ENCODE peak calls at places on chromosomes 4 and X, in four cellular contexts. One of them, this sample, is unnamed.
A peak's percentile ranks its signal among the peaks of the same experiment; 100 is the strongest.

GRCh38 chr4:53507671-53508286 is 83.5 kb downstream of the LNX1 start:
- ATAC-seq in stimulated activated effector memory CD8-positive, alpha-beta T cell treated with anti-CD3 and anti-CD28 coated beads, Interleukin-12 subunit alpha, Interleukin-12 subunit beta, amount 100 ng/mL, for 72 hours: no peak
- ATAC-seq in Right ventricle myocardium inferior: peak; percentile 97
- ATAC-seq in activated T-helper 17 cell treated with anti-CD3 and anti-CD28 coated beads, Interleukin-2, amount 50 U/mL, for 72 hours: no peak
- ATAC-seq in this sample: peak; percentile 82

GRCh38 chr4:123351713-123352112 is 44.9 kb upstream of the SPRY1 start:
- ATAC-seq in activated T-helper 17 cell treated with anti-CD3 and anti-CD28 coated beads, Interleukin-2, amount 50 U/mL, for 72 hours: no peak
- ATAC-seq in Right ventricle myocardium inferior: no peak
- ATAC-seq in stimulated activated effector memory CD8-positive, alpha-beta T cell treated with anti-CD3 and anti-CD28 coated beads, Interleukin-12 subunit alpha, Interleukin-12 subunit beta, amount 100 ng/mL, for 72 hours: no peak
- ATAC-seq in this sample: no peak

GRCh38 chrX:115562492-115562872 is 1.5 kb downstream of the PLS3 start:
- ATAC-seq in stimulated activated effector memory CD8-positive, alpha-beta T cell treated with anti-CD3 and anti-CD28 coated beads, Interleukin-12 subunit alpha, Interleukin-12 subunit beta, amount 100 ng/mL, for 72 hours: no peak
- ATAC-seq in activated T-helper 17 cell treated with anti-CD3 and anti-CD28 coated beads, Interleukin-2, amount 50 U/mL, for 72 hours: no peak
- ATAC-seq in Right ventricle myocardium inferior: peak; percentile 12
- ATAC-seq in this sample: no peak

GRCh38 chr4:4919926-4920325 is 60.5 kb downstream of the MSX1 start:
- ATAC-seq in stimulated activated effector memory CD8-positive, alpha-beta T cell treated with anti-CD3 and anti-CD28 coated beads, Interleukin-12 subunit alpha, Interleukin-12 subunit beta, amount 100 ng/mL, for 72 hours: no peak
- ATAC-seq in activated T-helper 17 cell treated with anti-CD3 and anti-CD28 coated beads, Interleukin-2, amount 50 U/mL, for 72 hours: no peak
- ATAC-seq in Right ventricle myocardium inferior: no peak
- ATAC-seq in this sample: peak; percentile 42

GRCh38 chr4:184747034-184747830 is 13.3 kb upstream of the CENPU start:
- ATAC-seq in activated T-helper 17 cell treated with anti-CD3 and anti-CD28 coated beads, Interleukin-2, amount 50 U/mL, for 72 hours: no peak
- ATAC-seq in stimulated activated effector memory CD8-positive, alpha-beta T cell treated with anti-CD3 and anti-CD28 coated beads, Interleukin-12 subunit alpha, Interleukin-12 subunit beta, amount 100 ng/mL, for 72 hours: no peak
- ATAC-seq in Right ventricle myocardium inferior: peak; percentile 33
- ATAC-seq in this sample: no peak

GRCh38 chr4:75542824-75543223 is 13.0 kb upstream of the ODAPH start:
- ATAC-seq in activated T-helper 17 cell treated with anti-CD3 and anti-CD28 coated beads, Interleukin-2, amount 50 U/mL, for 72 hours: peak; percentile 97
- ATAC-seq in Right ventricle myocardium inferior: no peak
- ATAC-seq in stimulated activated effector memory CD8-positive, alpha-beta T cell treated with anti-CD3 and anti-CD28 coated beads, Interleukin-12 subunit alpha, Interleukin-12 subunit beta, amount 100 ng/mL, for 72 hours: peak; percentile 97
- ATAC-seq in this sample: no peak

GRCh38 chrX:94524867-94525266 is 850.9 kb downstream of the FAM133A start:
- ATAC-seq in activated T-helper 17 cell treated with anti-CD3 and anti-CD28 coated beads, Interleukin-2, amount 50 U/mL, for 72 hours: no peak
- ATAC-seq in stimulated activated effector memory CD8-positive, alpha-beta T cell treated with anti-CD3 and anti-CD28 coated beads, Interleukin-12 subunit alpha, Interleukin-12 subunit beta, amount 100 ng/mL, for 72 hours: no peak
- ATAC-seq in Right ventricle myocardium inferior: no peak
- ATAC-seq in this sample: no peak

GRCh38 chr4:149754526-149754925 is 61.1 kb downstream of the IQCM start:
- ATAC-seq in activated T-helper 17 cell treated with anti-CD3 and anti-CD28 coated beads, Interleukin-2, amount 50 U/mL, for 72 hours: no peak
- ATAC-seq in Right ventricle myocardium inferior: no peak
- ATAC-seq in stimulated activated effector memory CD8-positive, alpha-beta T cell treated with anti-CD3 and anti-CD28 coated beads, Interleukin-12 subunit alpha, Interleukin-12 subunit beta, amount 100 ng/mL, for 72 hours: no peak
- ATAC-seq in this sample: no peak

GRCh38 chrX:129721870-129722269 is 16.9 kb upstream of the XPNPEP2 start:
- ATAC-seq in Right ventricle myocardium inferior: no peak
- ATAC-seq in activated T-helper 17 cell treated with anti-CD3 and anti-CD28 coated beads, Interleukin-2, amount 50 U/mL, for 72 hours: no peak
- ATAC-seq in stimulated activated effector memory CD8-positive, alpha-beta T cell treated with anti-CD3 and anti-CD28 coated beads, Interleukin-12 subunit alpha, Interleukin-12 subunit beta, amount 100 ng/mL, for 72 hours: no peak
- ATAC-seq in this sample: no peak

GRCh38 chr4:8061145-8061544 is 97.5 kb downstream of the ABLIM2 start:
- ATAC-seq in Right ventricle myocardium inferior: no peak
- ATAC-seq in activated T-helper 17 cell treated with anti-CD3 and anti-CD28 coated beads, Interleukin-2, amount 50 U/mL, for 72 hours: no peak
- ATAC-seq in stimulated activated effector memory CD8-positive, alpha-beta T cell treated with anti-CD3 and anti-CD28 coated beads, Interleukin-12 subunit alpha, Interleukin-12 subunit beta, amount 100 ng/mL, for 72 hours: no peak
- ATAC-seq in this sample: no peak

GRCh38 chrX:47170861-47171692 is 22.6 kb upstream of the UBA1 start:
- ATAC-seq in stimulated activated effector memory CD8-positive, alpha-beta T cell treated with anti-CD3 and anti-CD28 coated beads, Interleukin-12 subunit alpha, Interleukin-12 subunit beta, amount 100 ng/mL, for 72 hours: no peak
- ATAC-seq in Right ventricle myocardium inferior: no peak
- ATAC-seq in activated T-helper 17 cell treated with anti-CD3 and anti-CD28 coated beads, Interleukin-2, amount 50 U/mL, for 72 hours: no peak
- ATAC-seq in this sample: no peak

GRCh38 chr4:3452376-3452775 is 10.6 kb downstream of the HGFAC start:
- ATAC-seq in activated T-helper 17 cell treated with anti-CD3 and anti-CD28 coated beads, Interleukin-2, amount 50 U/mL, for 72 hours: no peak
- ATAC-seq in Right ventricle myocardium inferior: no peak
- ATAC-seq in stimulated activated effector memory CD8-positive, alpha-beta T cell treated with anti-CD3 and anti-CD28 coated beads, Interleukin-12 subunit alpha, Interleukin-12 subunit beta, amount 100 ng/mL, for 72 hours: no peak
- ATAC-seq in this sample: no peak

This sample was measured in gastroesophageal sphincter.